ENCODE peak calls at places on chromosomes 13 and 19, in eight cellular contexts. N, Y, E, F, U, T, O and X are unnamed samples.

GRCh38 chr19:49749055-49749716 is 13.9 kb downstream of the TSKS start:
- DNase-seq in O (no peak), T (no peak), U (peak; percentile 36), Y (no peak), F (peak; percentile 59), E (peak; percentile 59), N (no peak), X (peak; percentile 37)

GRCh38 chr19:10214784-10215183 is 16.3 kb downstream of the S1PR2 start:
- DNase-seq in O (no peak), U (peak; percentile 35), F (no peak), T (no peak), Y (no peak), N (no peak), E (peak; percentile 70), X (peak; percentile 37)

GRCh38 chr13:111115841-111116500 is 861 bp downstream of the ARHGEF7 start:
- DNase-seq in O (peak; percentile 80), N (peak; percentile 75), U (peak; percentile 86), E (peak; percentile 91), T (peak; percentile 76), F (peak; percentile 67), Y (peak; percentile 48), X (peak; percentile 78)

GRCh38 chr19:47730521-47730889 is 14.8 kb upstream of the NOP53 start:
- DNase-seq in U (no peak), N (no peak), T (no peak), O (no peak), Y (no peak), E (no peak), F (no peak), X (no peak)

GRCh38 chr19:38842439-38843174 is 7.2 kb downstream of the HNRNPL start:
- DNase-seq in N (no peak), U (peak; percentile 0), Y (no peak), T (no peak), F (no peak), O (no peak), E (no peak), X (no peak)

GRCh38 chr13:29465741-29466293 is 129.7 kb downstream of the SLC7A1 start:
- DNase-seq in F (no peak), O (peak; percentile 19), Y (peak; percentile 32), T (no peak), U (peak; percentile 38), N (no peak), E (peak; percentile 82), X (peak; percentile 48)

GRCh38 chr13:102333320-102334181 is 68.3 kb downstream of the FGF14 start:
- DNase-seq in Y (no peak), O (no peak), T (no peak), E (no peak), N (peak; percentile 21), F (no peak), U (no peak), X (no peak)

GRCh38 chr19:57465680-57466381 is 8.9 kb upstream of the VN1R1 start:
- DNase-seq in O (peak; percentile 33), T (no peak), U (no peak), F (peak; percentile 75), N (peak; percentile 32), E (peak; percentile 41), Y (no peak), X (peak; percentile 35)

GRCh38 chr19:49553451-49554271 is 25.9 kb downstream of the RCN3 start:
- DNase-seq in E (peak; percentile 76), F (no peak), U (peak; percentile 55), O (peak; percentile 59), Y (no peak), T (no peak), N (no peak), X (peak; percentile 72)

GRCh38 chr19:5073153-5073844 is 104.4 kb downstream of the KDM4B start:
- DNase-seq in Y (no peak), E (no peak), T (no peak), U (no peak), O (no peak), F (peak; percentile 74), N (no peak), X (no peak)

GRCh38 chr13:52925775-52926285 is 77.4 kb upstream of the PCDH8 start:
- DNase-seq in E (no peak), N (no peak), F (no peak), T (no peak), O (no peak), U (no peak), Y (peak; percentile 67), X (no peak)

GRCh38 chr19:41175825-41176734 is 16.9 kb upstream of the CYP2S1 start:
- DNase-seq in O (peak; percentile 86), U (peak; percentile 89), T (peak; percentile 63), N (peak; percentile 67), Y (peak; percentile 75), F (peak; percentile 97), E (peak; percentile 86), X (peak; percentile 91)

GRCh38 chr13:23292596-23292995 is 111.8 kb downstream of the SGCG start:
- DNase-seq in E (no peak), U (no peak), O (no peak), N (no peak), F (no peak), Y (no peak), T (no peak), X (no peak)

GRCh38 chr13:19088416-19088815 is 93.2 kb downstream of the TUBA3C start:
- DNase-seq in N (no peak), E (no peak), O (no peak), F (no peak), U (no peak), T (no peak), Y (no peak), X (no peak)